ENCODE peak calls at places on chromosomes 12 and 14, in nine cellular contexts. J, P, A, L, W, B, T, U and S are unnamed samples.

GRCh38 chr12:55760663-55761062 is 17.7 kb downstream of the GDF11 start:
- DNase-seq in J (no peak), P (no peak), A (no peak), L (no peak), W (no peak), B (no peak), T (no peak), U (no peak), S (no peak)

GRCh38 chr14:104370256-104370870 is 209.2 kb upstream of the C14orf180 start:
- DNase-seq in J (no peak), P (peak), A (peak), L (no peak), W (peak), B (peak), T (peak), U (no peak), S (no peak)

GRCh38 chr14:105094193-105094907 is 29.1 kb upstream of the GPR132 start:
- DNase-seq in J (no peak), P (no peak), A (no peak), L (no peak), W (no peak), B (no peak), T (no peak), U (no peak), S (no peak)

GRCh38 chr14:76261371-76261811 is 109.7 kb downstream of the GPATCH2L start:
- DNase-seq in J (no peak), P (no peak), A (no peak), L (peak), W (no peak), B (peak), T (no peak), U (no peak), S (no peak)

GRCh38 chr14:59474172-59474571 is 9.0 kb upstream of the GPR135 start:
- DNase-seq in J (no peak), P (no peak), A (no peak), L (peak), W (no peak), B (no peak), T (no peak), U (no peak), S (peak)

GRCh38 chr12:107221909-107222308 is 128.6 kb upstream of the CRY1 start:
- DNase-seq in J (no peak), P (no peak), A (no peak), L (no peak), W (no peak), B (no peak), T (no peak), U (no peak), S (no peak)

GRCh38 chr12:214005-214736 is at the start of gene SLC6A12:
- DNase-seq in J (no peak), P (no peak), A (no peak), L (no peak), W (no peak), B (peak), T (no peak), U (no peak), S (no peak)

GRCh38 chr12:24198070-24198469 is 248.6 kb upstream of the SOX5 start:
- DNase-seq in J (no peak), P (no peak), A (no peak), L (no peak), W (no peak), B (no peak), T (no peak), U (no peak), S (peak)

GRCh38 chr14:68168460-68169109 is 349.0 kb downstream of the RAD51B start:
- DNase-seq in J (no peak), P (no peak), A (no peak), L (no peak), W (no peak), B (no peak), T (no peak), U (no peak), S (no peak)

GRCh38 chr14:50559990-50560928 is at the start of gene ATL1:
- DNase-seq in J (no peak), P (peak), A (peak), L (peak), W (peak), B (peak), T (peak), U (no peak), S (peak)

GRCh38 chr12:34398706-34399630 is 376.7 kb downstream of the ALG10 start:
- DNase-seq in J (no peak), P (peak), A (peak), L (no peak), W (peak), B (peak), T (no peak), U (no peak), S (no peak)